ENCODE peak calls at places on chromosome 4, in four cellular contexts. I is mucosa of descending colon, Q is GM23248, R is left ventricle myocardium inferior. N is an unnamed sample. For H3K9me3 and H3K36me3, the result is how much of the 10 kb centered on the place peaks cover.

GRCh38 chr4:110712486-110712885 is 89.6 kb upstream of the PITX2 start:
- DNase-seq in Q (no peak), I (no peak), R (no peak), N (no peak)

GRCh38 chr4:184097240-184097619 is 120.4 kb downstream of the ENPP6 start:
- DNase-seq in Q (peak), R (peak), I (peak), N (peak)

GRCh38 chr4:184163813-184164212 is 53.9 kb downstream of the ENPP6 start:
- DNase-seq in I (no peak), R (peak), Q (peak), N (peak)

GRCh38 chr4:86898562-86898961 is 6.3 kb upstream of the C4orf36 start:
- DNase-seq in R (no peak), Q (no peak), I (no peak), N (no peak)

GRCh38 chr4:34362654-34363053 is 1881.7 kb downstream of the ARAP2 start:
- DNase-seq in I (no peak), R (no peak), Q (no peak), N (no peak)

GRCh38 chr4:156654410-156654809 is 317.2 kb downstream of the PDGFC start:
- DNase-seq in Q (no peak), I (no peak), R (no peak), N (no peak)

GRCh38 chr4:44257461-44257860 is 191.1 kb downstream of the KCTD8 start:
- DNase-seq in R (no peak), Q (no peak), I (no peak), N (no peak)

GRCh38 chr4:66688674-66689073 is 856.6 kb downstream of the CENPC start:
- DNase-seq in R (no peak), I (no peak), Q (peak), N (no peak)

GRCh38 chr4:76729991-76730390 is 168.0 kb downstream of the SOWAHB start:
- DNase-seq in I (no peak), R (no peak), Q (peak), N (no peak)

GRCh38 chr4:51931461-51931860 is 88.5 kb downstream of the DCUN1D4 start:
- DNase-seq in I (no peak), R (no peak), Q (no peak), N (no peak)

GRCh38 chr4:98446499-98447375 is 185.6 kb downstream of the RAP1GDS1 start:
- DNase-seq in R (no peak), Q (peak), I (peak), N (no peak)

GRCh38 chr4:116143221-116143620 is 942.2 kb downstream of the TRAM1L1 start:
- DNase-seq in Q (no peak), I (no peak), R (no peak), N (no peak)

GRCh38 chr4:48254381-48255072 is 15.1 kb downstream of the TEC start:
- DNase-seq in R (peak), Q (peak), I (no peak), N (no peak)

GRCh38 chr4:1653776-1654175 is 30.3 kb downstream of the FAM53A start:
- DNase-seq in R (no peak), Q (no peak), I (no peak), N (no peak)

GRCh38 chr4:125085-125820 is 952 bp downstream of the ZNF718 start:
- DNase-seq in R (peak), I (peak), Q (peak), N (peak)
- H3K9me3 ChIP-seq in R (under half), I (under half), Q (under half), N (under half)

GRCh38 chr4:20255251-20255586 is 3.5 kb downstream of the SLIT2 start:
- DNase-seq in Q (peak), R (no peak), I (no peak), N (no peak)

GRCh38 chr4:20254517-20255250 is 3.0 kb downstream of the SLIT2 start:
- DNase-seq in Q (peak), R (peak), I (peak), N (no peak)

GRCh38 chr4:20253799-20254409 is 2.2 kb downstream of the SLIT2 start:
- DNase-seq in R (peak), I (peak), Q (peak), N (no peak)

GRCh38 chr4:20256381-20256881 is 4.7 kb downstream of the SLIT2 start:
- DNase-seq in Q (peak), R (no peak), I (no peak), N (no peak)

GRCh38 chr4:20255823-20256222 is 4.1 kb downstream of the SLIT2 start:
- DNase-seq in I (no peak), Q (peak), R (no peak), N (no peak)
- H3K4me3 ChIP-seq in I (no peak), Q (peak), R (peak), N (peak)

GRCh38 chr4:6612961-6613675 is 27.4 kb upstream of the MRFAP1 start:
- DNase-seq in Q (no peak), R (no peak), I (no peak), N (no peak)
- H3K36me3 ChIP-seq in Q (under half), R (half or more), I (under half), N (half or more)

GRCh38 chr4:568962-569361 is 7.1 kb downstream of the TMEM271 start:
- DNase-seq in I (no peak), Q (no peak), R (no peak), N (no peak)

GRCh38 chr4:567457-568350 is 8.4 kb downstream of the TMEM271 start:
- DNase-seq in R (no peak), I (no peak), Q (no peak), N (no peak)

GRCh38 chr4:566508-567295 is 9.4 kb downstream of the TMEM271 start:
- DNase-seq in Q (no peak), I (no peak), R (no peak), N (no peak)

GRCh38 chr4:568351-568652 is 7.8 kb downstream of the TMEM271 start:
- DNase-seq in R (no peak), I (no peak), Q (no peak), N (no peak)

GRCh38 chr4:566035-566434 is 10.1 kb downstream of the TMEM271 start:
- DNase-seq in Q (no peak), I (no peak), R (no peak), N (no peak)
- H3K9me3 ChIP-seq in Q (under half), I (under half), R (under half), N (under half)

GRCh38 chr4:171813195-171813955 is at the start of gene GALNTL6:
- DNase-seq in R (no peak), I (no peak), Q (peak), N (no peak)

GRCh38 chr4:171809854-171810253 is 3.4 kb upstream of the GALNTL6 start:
- DNase-seq in Q (no peak), R (no peak), I (no peak), N (no peak)

GRCh38 chr4:171814545-171814944 is 1.3 kb downstream of the GALNTL6 start:
- DNase-seq in R (no peak), Q (no peak), I (no peak), N (no peak)

GRCh38 chr4:171817026-171817425 is 3.8 kb downstream of the GALNTL6 start:
- DNase-seq in R (no peak), Q (no peak), I (no peak), N (no peak)

DNA sequence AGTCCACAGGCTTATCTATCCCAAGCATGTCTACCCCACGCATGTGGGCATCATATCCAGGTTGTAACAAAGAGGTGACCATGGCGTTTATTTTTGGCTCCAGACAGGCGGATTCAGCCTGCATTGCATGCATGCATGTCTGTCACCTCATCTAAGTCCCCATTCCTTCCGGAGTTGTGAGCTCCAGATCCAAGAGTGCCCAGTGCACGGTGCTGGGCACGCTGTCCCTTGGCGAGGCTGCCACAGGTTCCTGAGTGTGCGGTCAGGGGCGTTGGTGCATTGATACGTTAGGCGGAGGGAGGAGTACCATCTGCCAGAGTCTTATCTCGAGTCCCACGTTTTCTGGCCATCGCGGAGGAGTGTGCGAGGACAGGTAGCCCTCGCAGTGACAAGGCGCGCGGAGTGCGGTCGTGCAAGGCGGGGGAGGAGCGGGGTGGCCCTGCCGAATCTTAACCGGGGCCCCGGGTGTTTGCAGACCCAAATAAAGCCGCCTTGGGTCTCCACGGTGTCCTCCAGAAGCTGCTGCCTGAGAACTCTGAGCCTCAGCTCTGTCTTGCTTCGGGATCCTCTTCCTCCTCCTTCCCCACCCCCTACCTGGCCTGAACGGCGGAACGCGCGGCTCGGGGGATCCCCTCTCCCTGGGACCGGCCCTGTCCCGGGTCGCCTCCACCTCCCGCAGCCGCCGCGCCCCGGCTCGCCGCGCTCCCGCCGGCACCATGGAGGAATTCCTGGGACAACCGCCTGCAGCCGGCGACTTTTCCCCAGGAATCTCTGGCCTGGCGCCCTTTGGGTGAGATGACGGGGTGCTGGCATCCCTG is 618 bp upstream of the GALNTL6 start:
- DNase-seq in R (no peak), Q (no peak), I (no peak), N (no peak)
- H3K4me3 ChIP-seq in R (peak), Q (peak), I (no peak), N (peak)

GRCh38 chr4:54277691-54278090 is 48.6 kb downstream of the PDGFRA start:
- DNase-seq in I (no peak), Q (peak), R (no peak), N (no peak)

GRCh38 chr4:54282837-54283236 is 53.7 kb downstream of the PDGFRA start:
- DNase-seq in I (no peak), R (no peak), Q (no peak), N (no peak)

GRCh38 chr4:54276633-54277426 is 47.7 kb downstream of the PDGFRA start:
- DNase-seq in Q (peak), I (no peak), R (no peak), N (no peak)

GRCh38 chr4:54281060-54281781 is 52.1 kb downstream of the PDGFRA start:
- DNase-seq in R (peak), I (peak), Q (peak), N (peak)
- H3K36me3 ChIP-seq in R (under half), I (under half), Q (half or more), N (under half)

DNA sequence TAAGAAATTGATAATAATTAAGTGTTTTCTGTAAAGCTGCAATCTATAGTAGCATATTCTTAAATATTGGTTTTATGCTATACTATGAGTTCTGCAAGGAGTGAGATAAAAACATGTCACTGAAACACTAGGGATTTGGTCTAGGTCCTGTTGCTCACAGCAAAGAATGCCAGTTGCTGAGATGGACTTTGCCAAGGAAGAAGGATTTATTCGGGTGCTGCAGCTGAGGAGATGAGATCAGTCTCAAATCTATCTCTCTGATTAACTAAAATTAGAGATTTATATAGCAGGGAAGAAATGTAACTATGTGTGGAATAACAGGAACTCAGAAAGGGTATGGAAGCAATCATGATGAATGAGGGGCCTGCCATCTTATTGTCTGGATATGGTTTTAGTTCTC is 1569.9 kb downstream of the PCDH7 start:
- DNase-seq in Q (no peak), I (no peak), R (no peak), N (no peak)
- H3K9me3 ChIP-seq in Q (under half), I (under half), R (under half), N (under half)

N was measured in right atrium auricular region.